ENCODE peak calls at places on chromosomes 6 and 20, in five cellular contexts. E is GM13977, G is progenitor cell of endocrine pancreas, S is AG09319, Z is mucosa of descending colon. J is an unnamed sample.
A peak's percentile ranks its signal among the peaks of the same experiment; 100 is the strongest.

GRCh38 chr6:166348305-166348949 is 6.1 kb upstream of the SFT2D1 start:
- DNase-seq in E (no peak), G (no peak), S (no peak), Z (no peak), J (no peak)

GRCh38 chr6:32819729-32820128 is 2.9 kb upstream of the HLA-DOB start:
- DNase-seq in E (no peak), G (no peak), S (no peak), Z (no peak), J (no peak)

GRCh38 chr6:168152306-168152963 is 73.4 kb upstream of the FRMD1 start:
- DNase-seq in E (no peak), G (no peak), S (no peak), Z (peak; percentile 23), J (no peak)

GRCh38 chr20:54217762-54218161 is 9.9 kb downstream of the PFDN4 start:
- DNase-seq in E (no peak), G (no peak), S (no peak), Z (no peak), J (no peak)

GRCh38 chr20:18727032-18727508 is 86.5 kb upstream of the SCP2D1 start:
- DNase-seq in E (no peak), G (no peak), S (no peak), Z (peak; percentile 69), J (no peak)

GRCh38 chr6:90458353-90459224 is 128.3 kb downstream of the MAP3K7 start:
- DNase-seq in E (no peak), G (no peak), S (no peak), Z (peak; percentile 52), J (no peak)

GRCh38 chr6:85041376-85041775 is 277.0 kb upstream of the TBX18 start:
- DNase-seq in E (no peak), G (no peak), S (no peak), Z (no peak), J (no peak)

GRCh38 chr6:146829792-146830565 is 231.2 kb downstream of the ADGB start:
- DNase-seq in E (no peak), G (no peak), S (no peak), Z (no peak), J (no peak)

GRCh38 chr6:108948252-108948651 is 100.0 kb downstream of the ARMC2 start:
- DNase-seq in E (no peak), G (no peak), S (no peak), Z (no peak), J (no peak)

GRCh38 chr6:82000551-82000950 is 247.0 kb downstream of the IBTK start:
- DNase-seq in E (no peak), G (no peak), S (no peak), Z (no peak), J (no peak)

GRCh38 chr20:46174469-46175126 is 56.5 kb downstream of the CD40 start:
- DNase-seq in E (peak; percentile 95), G (peak; percentile 71), S (peak; percentile 7), Z (peak; percentile 72), J (peak; percentile 93)

GRCh38 chr20:364905-365794 is 15.4 kb upstream of the TRIB3 start:
- DNase-seq in E (no peak), G (no peak), S (no peak), Z (no peak), J (no peak)
- TF ChIP-seq CTCF in E (no peak), G (no peak), S (no peak), Z (no peak), J (no peak)

GRCh38 chr20:32296874-32297420 is 19.5 kb downstream of the KIF3B start:
- DNase-seq in E (no peak), G (no peak), S (no peak), Z (no peak), J (no peak)
- TF ChIP-seq CTCF in E (no peak), G (no peak), S (no peak), Z (no peak), J (no peak)

DNA sequence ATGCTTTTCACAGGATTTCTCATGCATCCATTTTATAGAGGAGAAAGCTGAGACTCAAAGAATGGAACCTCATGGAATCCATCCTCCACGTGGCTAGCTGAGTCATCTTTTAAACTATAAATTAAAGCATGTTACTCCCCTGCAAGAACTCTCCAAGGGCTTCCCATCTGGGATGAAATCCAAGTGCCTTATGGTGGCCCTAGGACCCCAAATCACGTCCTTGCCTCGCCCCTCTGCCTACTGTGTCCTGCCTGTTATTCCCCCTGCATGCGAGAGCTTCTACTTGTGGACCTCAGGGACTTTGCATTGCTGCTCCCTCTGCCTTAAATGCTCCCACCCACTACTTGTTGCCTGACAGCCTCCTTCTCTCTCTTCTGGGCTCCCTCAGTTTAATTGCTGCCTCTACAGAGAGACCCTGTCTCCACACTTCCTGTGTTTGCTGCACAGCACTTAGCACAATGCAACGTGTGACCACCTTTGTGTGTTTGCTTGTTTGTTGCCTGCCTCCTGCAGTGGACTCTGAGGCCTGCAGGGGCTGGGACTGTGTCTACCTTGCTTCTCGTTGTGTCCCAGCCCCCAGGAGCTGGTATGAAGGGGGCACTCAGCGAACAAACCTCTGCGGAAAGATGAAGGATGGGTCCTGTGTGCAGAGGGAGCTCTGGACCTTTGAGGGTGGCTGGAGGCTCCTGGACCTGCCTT is 39.4 kb downstream of the TOX2 start:
- DNase-seq in E (no peak), G (no peak), S (no peak), Z (no peak), J (no peak)
- TF ChIP-seq CTCF in E (no peak), G (no peak), S (no peak), Z (no peak), J (no peak)

GRCh38 chr20:31516651-31517050 is 2.4 kb downstream of the HM13 start:
- DNase-seq in E (no peak), G (no peak), S (no peak), Z (no peak), J (no peak)
- TF ChIP-seq CTCF in E (no peak), G (no peak), S (no peak), Z (no peak), J (no peak)

GRCh38 chr6:29424575-29424974 is 9.8 kb downstream of the OR12D1 start:
- DNase-seq in E (no peak), G (no peak), S (no peak), Z (no peak), J (no peak)
- TF ChIP-seq CTCF in E (no peak), G (no peak), S (no peak), Z (no peak), J (no peak)

GRCh38 chr6:123962508-123962907 is 158.8 kb downstream of the NKAIN2 start:
- DNase-seq in E (no peak), G (no peak), S (no peak), Z (peak; percentile 39), J (no peak)

GRCh38 chr6:123967900-123968299 is 164.2 kb downstream of the NKAIN2 start:
- DNase-seq in E (no peak), G (no peak), S (no peak), Z (no peak), J (no peak)

GRCh38 chr6:123965894-123966293 is 162.2 kb downstream of the NKAIN2 start:
- DNase-seq in E (no peak), G (no peak), S (no peak), Z (no peak), J (no peak)
- TF ChIP-seq CTCF in E (peak; percentile 28), G (peak; percentile 37), S (no peak), Z (no peak), J (peak; percentile 41)